ENCODE peak calls at places on chromosomes 4 and X, in ten cellular contexts. One of them, this sample, is unnamed.

GRCh38 chr4:140884431-140885058 is 128.4 kb upstream of the TBC1D9 start:
- DNase-seq in OCI-LY7: peak; percentile 86
- DNase-seq in midbrain: peak; percentile 26
- DNase-seq in C1 segment of cervical spinal cord: peak; percentile 6
- DNase-seq in H54: peak; percentile 14
- DNase-seq in memory B cell: peak; percentile 74
- DNase-seq in HS-5: peak; percentile 18
- DNase-seq in hypothalamus: no peak
- DNase-seq in GF-D8: no peak
- DNase-seq in upper lobe of left lung: no peak
- DNase-seq in this sample: peak; percentile 50

GRCh38 chr4:143225167-143225566 is 40.5 kb downstream of the USP38 start:
- DNase-seq in midbrain: no peak
- DNase-seq in GF-D8: no peak
- DNase-seq in OCI-LY7: no peak
- DNase-seq in memory B cell: no peak
- DNase-seq in hypothalamus: no peak
- DNase-seq in HS-5: no peak
- DNase-seq in upper lobe of left lung: no peak
- DNase-seq in H54: no peak
- DNase-seq in C1 segment of cervical spinal cord: no peak
- DNase-seq in this sample: no peak

GRCh38 chr4:29311231-29311630 is 1408.9 kb upstream of the PCDH7 start:
- DNase-seq in H54: no peak
- DNase-seq in OCI-LY7: no peak
- DNase-seq in hypothalamus: no peak
- DNase-seq in HS-5: peak; percentile 36
- DNase-seq in midbrain: no peak
- DNase-seq in GF-D8: no peak
- DNase-seq in memory B cell: no peak
- DNase-seq in upper lobe of left lung: no peak
- DNase-seq in C1 segment of cervical spinal cord: no peak
- DNase-seq in this sample: no peak

GRCh38 chr4:16123356-16124084 is 39.7 kb upstream of the PROM1 start:
- DNase-seq in C1 segment of cervical spinal cord: no peak
- DNase-seq in H54: no peak
- DNase-seq in memory B cell: no peak
- DNase-seq in hypothalamus: no peak
- DNase-seq in GF-D8: no peak
- DNase-seq in HS-5: no peak
- DNase-seq in upper lobe of left lung: no peak
- DNase-seq in midbrain: no peak
- DNase-seq in OCI-LY7: no peak
- DNase-seq in this sample: no peak

GRCh38 chrX:27890611-27891010 is 82.8 kb downstream of the MAGEB10 start:
- DNase-seq in OCI-LY7: no peak
- DNase-seq in hypothalamus: no peak
- DNase-seq in GF-D8: no peak
- DNase-seq in HS-5: peak; percentile 29
- DNase-seq in H54: no peak
- DNase-seq in C1 segment of cervical spinal cord: no peak
- DNase-seq in memory B cell: no peak
- DNase-seq in midbrain: no peak
- DNase-seq in upper lobe of left lung: no peak
- DNase-seq in this sample: no peak

GRCh38 chr4:170420255-170420693 is 330.5 kb upstream of the AADAT start:
- DNase-seq in hypothalamus: no peak
- DNase-seq in midbrain: no peak
- DNase-seq in OCI-LY7: peak; percentile 5
- DNase-seq in C1 segment of cervical spinal cord: no peak
- DNase-seq in H54: no peak
- DNase-seq in GF-D8: peak; percentile 52
- DNase-seq in upper lobe of left lung: no peak
- DNase-seq in memory B cell: no peak
- DNase-seq in HS-5: no peak
- DNase-seq in this sample: no peak

GRCh38 chr4:129342820-129343219 is 246.9 kb downstream of the C4orf33 start:
- DNase-seq in hypothalamus: no peak
- DNase-seq in OCI-LY7: no peak
- DNase-seq in midbrain: peak; percentile 6
- DNase-seq in C1 segment of cervical spinal cord: no peak
- DNase-seq in memory B cell: no peak
- DNase-seq in upper lobe of left lung: no peak
- DNase-seq in H54: peak; percentile 5
- DNase-seq in GF-D8: peak; percentile 30
- DNase-seq in HS-5: peak; percentile 72
- DNase-seq in this sample: peak; percentile 9

GRCh38 chr4:77581724-77582123 is 23.9 kb upstream of the CXCL13 start:
- DNase-seq in OCI-LY7: no peak
- DNase-seq in hypothalamus: no peak
- DNase-seq in GF-D8: no peak
- DNase-seq in C1 segment of cervical spinal cord: no peak
- DNase-seq in midbrain: no peak
- DNase-seq in memory B cell: no peak
- DNase-seq in HS-5: no peak
- DNase-seq in H54: no peak
- DNase-seq in upper lobe of left lung: no peak
- DNase-seq in this sample: no peak

GRCh38 chr4:76434901-76435688 is at the start of gene SHROOM3:
- DNase-seq in OCI-LY7: no peak
- DNase-seq in C1 segment of cervical spinal cord: peak; percentile 3
- DNase-seq in upper lobe of left lung: no peak
- DNase-seq in GF-D8: no peak
- DNase-seq in midbrain: no peak
- DNase-seq in HS-5: no peak
- DNase-seq in hypothalamus: no peak
- DNase-seq in memory B cell: no peak
- DNase-seq in H54: no peak
- DNase-seq in this sample: no peak

GRCh38 chr4:102061133-102061532 is 270.6 kb downstream of the BANK1 start:
- DNase-seq in hypothalamus: no peak
- DNase-seq in HS-5: no peak
- DNase-seq in upper lobe of left lung: no peak
- DNase-seq in C1 segment of cervical spinal cord: no peak
- DNase-seq in OCI-LY7: no peak
- DNase-seq in GF-D8: no peak
- DNase-seq in midbrain: no peak
- DNase-seq in H54: no peak
- DNase-seq in memory B cell: no peak
- DNase-seq in this sample: no peak

GRCh38 chr4:128332086-128332485 is 44.5 kb upstream of the PGRMC2 start:
- DNase-seq in OCI-LY7: no peak
- DNase-seq in C1 segment of cervical spinal cord: no peak
- DNase-seq in H54: no peak
- DNase-seq in memory B cell: no peak
- DNase-seq in HS-5: no peak
- DNase-seq in hypothalamus: no peak
- DNase-seq in GF-D8: no peak
- DNase-seq in midbrain: no peak
- DNase-seq in upper lobe of left lung: no peak
- DNase-seq in this sample: no peak

GRCh38 chrX:41148553-41148952 is 63.3 kb downstream of the USP9X start:
- DNase-seq in HS-5: peak; percentile 25
- DNase-seq in hypothalamus: no peak
- DNase-seq in upper lobe of left lung: no peak
- DNase-seq in H54: peak; percentile 0
- DNase-seq in midbrain: no peak
- DNase-seq in C1 segment of cervical spinal cord: no peak
- DNase-seq in GF-D8: no peak
- DNase-seq in OCI-LY7: no peak
- DNase-seq in memory B cell: no peak
- DNase-seq in this sample: peak; percentile 24

GRCh38 chr4:37951465-37952352 is 8.5 kb upstream of the PTTG2 start:
- DNase-seq in upper lobe of left lung: no peak
- DNase-seq in memory B cell: no peak
- DNase-seq in C1 segment of cervical spinal cord: no peak
- DNase-seq in midbrain: peak; percentile 18
- DNase-seq in OCI-LY7: no peak
- DNase-seq in H54: no peak
- DNase-seq in GF-D8: peak; percentile 41
- DNase-seq in HS-5: no peak
- DNase-seq in hypothalamus: no peak
- DNase-seq in this sample: no peak

GRCh38 chr4:165947019-165947418 is 74.0 kb downstream of the TLL1 start:
- DNase-seq in hypothalamus: no peak
- DNase-seq in HS-5: no peak
- DNase-seq in OCI-LY7: no peak
- DNase-seq in memory B cell: no peak
- DNase-seq in C1 segment of cervical spinal cord: no peak
- DNase-seq in upper lobe of left lung: no peak
- DNase-seq in midbrain: no peak
- DNase-seq in GF-D8: no peak
- DNase-seq in H54: no peak
- DNase-seq in this sample: no peak

GRCh38 chrX:63784346-63784901 is 590 bp downstream of the ARHGEF9 start:
- DNase-seq in H54: no peak
- DNase-seq in OCI-LY7: no peak
- DNase-seq in upper lobe of left lung: no peak
- DNase-seq in C1 segment of cervical spinal cord: peak; percentile 23
- DNase-seq in HS-5: no peak
- DNase-seq in GF-D8: no peak
- DNase-seq in midbrain: no peak
- DNase-seq in memory B cell: no peak
- DNase-seq in hypothalamus: no peak
- DNase-seq in this sample: no peak

GRCh38 chr4:71247706-71248105 is 91.1 kb upstream of the SLC4A4 start:
- DNase-seq in C1 segment of cervical spinal cord: no peak
- DNase-seq in H54: no peak
- DNase-seq in OCI-LY7: no peak
- DNase-seq in upper lobe of left lung: no peak
- DNase-seq in midbrain: no peak
- DNase-seq in memory B cell: no peak
- DNase-seq in hypothalamus: no peak
- DNase-seq in HS-5: no peak
- DNase-seq in GF-D8: no peak
- DNase-seq in this sample: no peak

GRCh38 chr4:158769175-158769831 is 477 bp downstream of the FNIP2 start:
- DNase-seq in upper lobe of left lung: peak; percentile 91
- DNase-seq in midbrain: no peak
- DNase-seq in H54: no peak
- DNase-seq in OCI-LY7: no peak
- DNase-seq in memory B cell: peak; percentile 4
- DNase-seq in hypothalamus: peak; percentile 56
- DNase-seq in C1 segment of cervical spinal cord: peak; percentile 61
- DNase-seq in GF-D8: no peak
- DNase-seq in HS-5: no peak
- DNase-seq in this sample: peak; percentile 9

GRCh38 chr4:145797278-145797677 is 117.3 kb downstream of the C4orf51 start:
- DNase-seq in OCI-LY7: no peak
- DNase-seq in memory B cell: no peak
- DNase-seq in midbrain: no peak
- DNase-seq in HS-5: no peak
- DNase-seq in C1 segment of cervical spinal cord: no peak
- DNase-seq in H54: no peak
- DNase-seq in GF-D8: no peak
- DNase-seq in upper lobe of left lung: no peak
- DNase-seq in hypothalamus: no peak
- DNase-seq in this sample: no peak

GRCh38 chrX:27964432-27964831 is 16.8 kb downstream of the DCAF8L1 start:
- DNase-seq in memory B cell: no peak
- DNase-seq in OCI-LY7: no peak
- DNase-seq in hypothalamus: no peak
- DNase-seq in upper lobe of left lung: no peak
- DNase-seq in HS-5: no peak
- DNase-seq in midbrain: no peak
- DNase-seq in H54: no peak
- DNase-seq in GF-D8: no peak
- DNase-seq in C1 segment of cervical spinal cord: no peak
- DNase-seq in this sample: no peak

GRCh38 chrX:129755779-129756650 is 17.2 kb downstream of the XPNPEP2 start:
- DNase-seq in HS-5: no peak
- DNase-seq in C1 segment of cervical spinal cord: no peak
- DNase-seq in upper lobe of left lung: no peak
- DNase-seq in H54: no peak
- DNase-seq in memory B cell: no peak
- DNase-seq in midbrain: no peak
- DNase-seq in hypothalamus: no peak
- DNase-seq in OCI-LY7: peak; percentile 66
- DNase-seq in GF-D8: no peak
- DNase-seq in this sample: no peak

GRCh38 chr4:103498161-103499070 is 221.4 kb downstream of the TACR3 start:
- DNase-seq in midbrain: no peak
- DNase-seq in upper lobe of left lung: no peak
- DNase-seq in HS-5: peak; percentile 52
- DNase-seq in hypothalamus: no peak
- DNase-seq in memory B cell: no peak
- DNase-seq in GF-D8: no peak
- DNase-seq in OCI-LY7: no peak
- DNase-seq in C1 segment of cervical spinal cord: no peak
- DNase-seq in H54: peak; percentile 3
- DNase-seq in this sample: no peak

GRCh38 chr4:55491486-55491885 is 55.2 kb downstream of the CLOCK start:
- DNase-seq in midbrain: no peak
- DNase-seq in upper lobe of left lung: no peak
- DNase-seq in memory B cell: no peak
- DNase-seq in GF-D8: no peak
- DNase-seq in hypothalamus: no peak
- DNase-seq in OCI-LY7: no peak
- DNase-seq in H54: no peak
- DNase-seq in C1 segment of cervical spinal cord: no peak
- DNase-seq in HS-5: no peak
- DNase-seq in this sample: no peak

GRCh38 chrX:129472116-129472515 is 51.2 kb downstream of the SMARCA1 start:
- DNase-seq in hypothalamus: no peak
- DNase-seq in C1 segment of cervical spinal cord: no peak
- DNase-seq in GF-D8: no peak
- DNase-seq in upper lobe of left lung: no peak
- DNase-seq in midbrain: no peak
- DNase-seq in OCI-LY7: no peak
- DNase-seq in memory B cell: no peak
- DNase-seq in H54: no peak
- DNase-seq in HS-5: no peak
- DNase-seq in this sample: peak; percentile 2

This sample was measured in Daoy.